ENCODE peak calls at places on chromosomes 1 and 21, in four cellular contexts. J is stimulated activated CD4-positive, alpha-beta T cell treated with anti-CD3 and anti-CD28 coated beads, TNF-alpha, amount 100 ng/mL, for 48 hours; U is stimulated activated CD8-positive, alpha-beta memory T cell treated with anti-CD3 and anti-CD28 coated beads, Interleukin-4, amount 100 ng/mL, for 24 hours; B is left ventricle myocardium superior. O is an unnamed sample.

GRCh38 chr1:156625436-156626078 is 6.3 kb downstream of the HAPLN2 start:
- DNase-seq in J (peak), B (peak), U (peak), O (no peak)

GRCh38 chr21:38475519-38475918 is 22.8 kb downstream of the ERG start:
- DNase-seq in J (no peak), U (no peak), B (no peak), O (no peak)

GRCh38 chr1:241998950-241999495 is at the start of gene MAP1LC3C:
- DNase-seq in U (no peak), J (no peak), B (no peak), O (no peak)

GRCh38 chr1:150262388-150263320 is 5.1 kb downstream of the CA14 start:
- DNase-seq in U (no peak), J (no peak), B (no peak), O (no peak)

GRCh38 chr1:41383094-41383852 is 22.0 kb downstream of the FOXO6 start:
- DNase-seq in U (peak), J (no peak), B (no peak), O (no peak)

GRCh38 chr1:185489406-185489805 is 172.4 kb upstream of the IVNS1ABP start:
- DNase-seq in J (no peak), U (no peak), B (no peak), O (no peak)

GRCh38 chr21:39579734-39580332 is 32.9 kb upstream of the B3GALT5 start:
- DNase-seq in U (no peak), J (no peak), B (no peak), O (no peak)

GRCh38 chr1:168081373-168082007 is 55.2 kb downstream of the GPR161 start:
- DNase-seq in U (no peak), J (no peak), B (no peak), O (peak)

GRCh38 chr21:20388400-20388799 is 609.8 kb upstream of the NCAM2 start:
- DNase-seq in U (no peak), J (no peak), B (no peak), O (no peak)

GRCh38 chr21:31198575-31198974 is 145.5 kb downstream of the TIAM1 start:
- DNase-seq in U (no peak), B (no peak), J (no peak), O (no peak)

GRCh38 chr1:204357551-204357950 is 2.2 kb downstream of the PLEKHA6 start:
- DNase-seq in J (no peak), U (no peak), B (peak), O (peak)

GRCh38 chr1:192343304-192343703 is 26.5 kb downstream of the RGS21 start:
- DNase-seq in J (no peak), U (no peak), B (no peak), O (no peak)

GRCh38 chr1:19477284-19478240 is 7.8 kb downstream of the CAPZB start:
- DNase-seq in B (no peak), U (peak), J (no peak), O (no peak)

GRCh38 chr1:57208903-57209302 is 215.0 kb downstream of the DAB1 start:
- DNase-seq in U (no peak), B (no peak), J (no peak), O (no peak)

GRCh38 chr1:168019407-168019806 is 82.5 kb upstream of the MPC2 start:
- DNase-seq in U (no peak), J (no peak), B (no peak), O (no peak)

GRCh38 chr1:170623171-170623570 is 40.8 kb upstream of the PRRX1 start:
- DNase-seq in B (no peak), U (no peak), J (no peak), O (no peak)

GRCh38 chr1:28139033-28139712 is 37.3 kb downstream of the PTAFR start:
- DNase-seq in J (no peak), U (no peak), B (no peak), O (no peak)

GRCh38 chr1:111499026-111499790 is 4.2 kb downstream of the ADORA3 start:
- DNase-seq in J (no peak), U (no peak), B (no peak), O (no peak)

GRCh38 chr1:187038789-187039188 is 210.0 kb downstream of the PLA2G4A start:
- DNase-seq in J (no peak), U (no peak), B (no peak), O (no peak)

GRCh38 chr1:41639332-41639936 is 155.0 kb upstream of the EDN2 start:
- DNase-seq in B (no peak), U (no peak), J (peak), O (no peak)

GRCh38 chr1:225426395-225427248 is 1.2 kb downstream of the LBR start:
- DNase-seq in B (peak), U (peak), J (no peak), O (no peak)

O was measured in heart left ventricle.